ENCODE peak calls at places on chromosomes 1 and 21, in eight cellular contexts. M, X, P, V, A, D, E and Y are unnamed samples.

GRCh38 chr1:93414749-93415148 is 33.2 kb upstream of the FNBP1L start:
- DNase-seq in V (no peak), E (no peak), D (peak), P (no peak), M (no peak), A (no peak), X (peak), Y (no peak)

GRCh38 chr1:21641967-21642366 is 27.2 kb downstream of the RAP1GAP start:
- DNase-seq in V (no peak), E (no peak), D (no peak), P (no peak), M (no peak), A (no peak), X (no peak), Y (no peak)

GRCh38 chr1:245549981-245550701 is 395.4 kb downstream of the KIF26B start:
- DNase-seq in X (no peak), A (no peak), D (no peak), V (peak), M (no peak), E (no peak), P (no peak), Y (no peak)

GRCh38 chr1:248268178-248268577 is 9.6 kb downstream of the OR2T33 start:
- DNase-seq in A (no peak), V (no peak), M (no peak), E (no peak), X (no peak), P (no peak), D (no peak), Y (no peak)

GRCh38 chr1:17875882-17876280 is 120.7 kb downstream of the ACTL8 start:
- DNase-seq in E (no peak), V (peak), D (no peak), P (no peak), M (peak), A (peak), X (no peak), Y (peak)

GRCh38 chr1:183687546-183688279 is 34.6 kb upstream of the APOBEC4 start:
- DNase-seq in E (no peak), V (no peak), D (no peak), A (no peak), P (no peak), X (no peak), M (no peak), Y (no peak)

GRCh38 chr1:205598841-205599666 is 32.8 kb downstream of the ELK4 start:
- DNase-seq in E (peak), M (peak), D (no peak), P (no peak), V (no peak), X (no peak), A (no peak), Y (peak)

GRCh38 chr1:53697671-53698380 is 41.1 kb downstream of the GLIS1 start:
- DNase-seq in P (no peak), X (peak), V (no peak), D (no peak), A (no peak), M (no peak), E (no peak), Y (no peak)

GRCh38 chr21:22516230-22516629 is 1518.0 kb downstream of the NCAM2 start:
- DNase-seq in P (no peak), X (peak), V (no peak), A (no peak), D (no peak), E (no peak), M (no peak), Y (no peak)

GRCh38 chr21:39169906-39170305 is 13.3 kb downstream of the PSMG1 start:
- DNase-seq in V (no peak), X (no peak), A (no peak), D (no peak), M (no peak), E (no peak), P (no peak), Y (no peak)

GRCh38 chr1:4931486-4931885 is 277.1 kb downstream of the AJAP1 start:
- DNase-seq in A (no peak), X (no peak), E (no peak), P (no peak), D (no peak), M (no peak), V (no peak), Y (no peak)

GRCh38 chr21:33135925-33136324 is 66.0 kb downstream of the OLIG1 start:
- DNase-seq in E (no peak), M (no peak), D (no peak), V (no peak), P (no peak), X (no peak), A (no peak), Y (no peak)

GRCh38 chr1:65572701-65573421 is 152.4 kb downstream of the LEPR start:
- DNase-seq in V (no peak), E (no peak), P (no peak), M (no peak), A (no peak), D (no peak), X (no peak), Y (no peak)

GRCh38 chr1:24978383-24979032 is 48.4 kb upstream of the RUNX3 start:
- DNase-seq in E (no peak), V (no peak), A (no peak), M (no peak), X (peak), P (no peak), D (no peak), Y (no peak)

GRCh38 chr21:31305888-31306287 is 38.2 kb downstream of the TIAM1 start:
- DNase-seq in V (no peak), M (no peak), A (no peak), E (no peak), D (no peak), X (no peak), P (no peak), Y (no peak)

GRCh38 chr1:51316764-51317120 is 13.6 kb downstream of the TTC39A start:
- DNase-seq in D (no peak), A (no peak), E (no peak), M (no peak), P (no peak), V (no peak), X (no peak), Y (no peak)